ENCODE peak calls at places on chromosomes 6 and 20, in five cellular contexts. X, H, V, P and M are unnamed samples.

GRCh38 chr20:63908008-63908682 is 13.2 kb downstream of the DNAJC5 start:
- DNase-seq in P (no peak), V (no peak), H (no peak), X (peak), M (no peak)

GRCh38 chr6:133890941-133891813 is 2.3 kb downstream of the TCF21 start:
- DNase-seq in H (peak), V (no peak), P (no peak), X (peak), M (peak)

GRCh38 chr6:5260661-5261544 is at the start of the genes FARS2 and LYRM4:
- DNase-seq in V (peak), X (peak), H (peak), P (peak), M (peak)

GRCh38 chr20:50478162-50479036 is 31.8 kb upstream of the PTPN1 start:
- DNase-seq in H (peak), X (peak), V (peak), P (peak), M (peak)

GRCh38 chr6:118668761-118669411 is 17.5 kb upstream of the CEP85L start:
- DNase-seq in V (peak), P (no peak), X (peak), H (no peak), M (no peak)

GRCh38 chr6:16684896-16685554 is 76.2 kb downstream of the ATXN1 start:
- DNase-seq in P (peak), H (no peak), V (peak), X (peak), M (no peak)

GRCh38 chr6:144639654-144640053 is 354.5 kb downstream of the UTRN start:
- DNase-seq in P (no peak), H (peak), X (no peak), V (no peak), M (no peak)

GRCh38 chr6:13331516-13332348 is 3.4 kb upstream of the TBC1D7 start:
- DNase-seq in V (peak), X (peak), H (peak), P (peak), M (no peak)

GRCh38 chr6:63643862-63644261 is 8.3 kb downstream of the PHF3 start:
- DNase-seq in P (no peak), V (no peak), X (peak), H (no peak), M (no peak)

GRCh38 chr6:31776563-31776960 is 566 bp downstream of the VWA7 start:
- DNase-seq in V (peak), H (no peak), X (no peak), P (no peak), M (no peak)

GRCh38 chr6:33578588-33579011 is 1.5 kb downstream of the BAK1 start:
- DNase-seq in V (no peak), H (no peak), X (no peak), P (no peak), M (no peak)

GRCh38 chr20:14498809-14499208 is 161.4 kb upstream of the FLRT3 start:
- DNase-seq in X (no peak), H (peak), V (no peak), P (no peak), M (no peak)

GRCh38 chr6:75856902-75857301 is 107.9 kb downstream of the MYO6 start:
- DNase-seq in X (no peak), P (no peak), H (no peak), V (no peak), M (no peak)

GRCh38 chr20:59645761-59646171 is 41.4 kb downstream of the PHACTR3 start:
- DNase-seq in V (peak), P (no peak), H (no peak), X (no peak), M (no peak)

GRCh38 chr6:106112446-106112845 is 26.3 kb downstream of the PRDM1 start:
- DNase-seq in V (peak), P (no peak), X (no peak), H (no peak), M (no peak)

GRCh38 chr6:63636516-63636968 is 940 bp downstream of the PHF3 start:
- DNase-seq in H (peak), P (peak), X (peak), V (peak), M (peak)

GRCh38 chr20:62178316-62179161 is 4.3 kb upstream of the MTG2 start:
- DNase-seq in X (no peak), P (no peak), V (no peak), H (no peak), M (no peak)

GRCh38 chr20:62182469-62183425 is at the start of gene MTG2:
- DNase-seq in H (peak), X (peak), P (peak), V (peak), M (peak)

GRCh38 chr20:62183426-62184142 is 756 bp downstream of the MTG2 start:
- DNase-seq in P (no peak), X (peak), H (peak), V (no peak), M (no peak)

GRCh38 chr20:62179162-62179504 is 3.7 kb upstream of the MTG2 start:
- DNase-seq in P (no peak), X (no peak), V (no peak), H (no peak), M (no peak)

GRCh38 chr20:62181808-62182207 is 1.0 kb upstream of the MTG2 start:
- DNase-seq in P (no peak), X (no peak), V (no peak), H (no peak), M (no peak)
- H3K4me3 ChIP-seq in P (peak), X (no peak), V (peak), H (peak), M (no peak)

GRCh38 chr20:438581-439469 is 23.5 kb downstream of the TBC1D20 start:
- DNase-seq in H (no peak), X (no peak), V (no peak), P (no peak), M (no peak)

GRCh38 chr20:435558-435957 is 26.8 kb downstream of the TBC1D20 start:
- DNase-seq in H (no peak), V (no peak), X (no peak), P (no peak), M (no peak)

GRCh38 chr20:440148-440547 is 22.2 kb downstream of the TBC1D20 start:
- DNase-seq in H (no peak), V (no peak), P (no peak), X (no peak), M (no peak)

GRCh38 chr20:436476-436875 is 25.9 kb downstream of the TBC1D20 start:
- DNase-seq in X (no peak), H (no peak), P (no peak), V (no peak), M (no peak)

DNA sequence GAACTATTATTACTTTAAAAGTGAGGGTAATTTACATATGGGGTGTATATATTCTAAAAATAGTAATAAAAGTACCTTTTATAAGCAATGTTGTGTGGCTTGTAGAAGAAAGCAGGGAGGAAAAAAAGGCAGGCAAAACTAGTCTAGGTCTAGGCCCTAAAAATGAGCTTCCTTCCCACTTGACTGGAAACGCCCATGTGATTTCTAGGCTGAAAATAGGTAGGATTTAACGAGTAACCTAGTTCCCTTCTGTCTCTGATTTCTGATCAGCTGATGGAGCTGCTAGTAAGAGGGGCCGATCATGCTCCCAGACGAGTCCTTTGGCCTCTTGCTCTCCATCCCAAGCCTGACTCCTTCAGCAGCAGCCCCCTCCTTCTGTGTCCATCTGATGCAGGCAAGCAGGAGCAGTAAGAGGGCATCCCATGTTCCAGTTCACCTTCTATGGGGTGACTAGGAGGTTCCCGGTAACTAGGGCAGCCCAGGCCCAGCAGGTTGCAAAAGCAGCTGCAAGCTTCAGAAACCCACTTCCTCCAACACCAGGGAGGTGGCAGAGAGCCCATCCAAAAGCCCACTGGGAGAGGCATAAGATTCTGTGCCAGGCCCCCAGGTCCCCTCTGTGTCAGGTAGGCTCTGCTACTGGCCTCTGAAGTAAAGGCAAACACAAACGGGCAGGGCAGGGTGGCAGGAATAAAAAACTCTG is 24.4 kb downstream of the TBC1D20 start:
- DNase-seq in H (no peak), V (no peak), X (no peak), P (no peak), M (no peak)
- H3K4me3 ChIP-seq in H (no peak), V (no peak), X (no peak), P (no peak), M (no peak)

DNA sequence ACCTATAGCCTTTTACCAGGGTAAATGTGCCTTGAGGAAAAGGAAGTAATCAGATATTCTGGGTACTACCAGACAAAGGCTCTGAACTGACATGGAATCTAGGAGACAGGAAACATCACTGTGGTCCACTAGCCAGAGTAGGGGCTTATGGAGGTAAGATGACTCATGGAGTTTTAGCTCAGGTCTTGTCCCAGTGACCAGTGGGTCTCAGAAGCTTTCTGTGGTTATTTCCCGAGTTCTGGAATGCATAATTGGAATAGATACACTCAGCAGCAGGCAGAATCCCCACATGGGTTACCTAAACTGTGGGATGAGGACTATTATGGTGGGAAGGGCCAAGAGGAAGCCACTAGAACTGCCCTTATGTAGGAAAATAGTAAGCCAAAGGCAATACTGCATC is 317.7 kb downstream of the CD83 start:
- DNase-seq in P (no peak), V (no peak), X (no peak), H (no peak), M (no peak)
- H3K4me3 ChIP-seq in P (no peak), V (no peak), X (no peak), H (no peak), M (no peak)

DNA sequence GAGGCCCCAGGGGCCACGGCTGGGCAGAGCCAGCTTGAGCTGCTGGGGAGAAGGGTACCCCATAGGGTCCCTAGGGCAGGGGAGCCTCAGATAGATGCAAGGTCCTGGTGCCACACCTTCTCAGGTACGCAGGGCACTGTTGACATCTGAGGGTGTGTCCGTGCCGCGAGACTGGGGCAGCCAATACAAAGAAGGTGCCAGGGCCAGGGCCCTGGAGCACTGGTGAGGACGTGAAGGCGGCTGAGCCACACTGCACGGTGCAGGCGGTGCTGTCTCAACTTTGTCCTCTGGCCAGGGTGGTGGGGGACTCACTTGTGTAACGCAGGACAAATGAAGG is 649 bp upstream of the LRRC73 start:
- DNase-seq in P (no peak), X (no peak), V (no peak), H (no peak), M (no peak)
- H3K4me3 ChIP-seq in P (no peak), X (peak), V (peak), H (no peak), M (peak)

GRCh38 chr20:48921883-48922867 is 664 bp downstream of the ARFGEF2 start:
- DNase-seq in H (peak), X (peak), P (no peak), V (peak), M (peak)

GRCh38 chr20:48920527-48921167 is 864 bp upstream of the ARFGEF2 start:
- DNase-seq in V (no peak), X (no peak), H (no peak), P (no peak), M (no peak)

GRCh38 chr20:48921168-48921882 is at the start of gene ARFGEF2:
- DNase-seq in V (peak), H (peak), P (peak), X (peak), M (peak)

GRCh38 chr20:48924711-48925109 is 3.2 kb downstream of the ARFGEF2 start:
- DNase-seq in P (no peak), H (no peak), X (no peak), V (no peak), M (no peak)

GRCh38 chr20:48923149-48923718 is 1.7 kb downstream of the ARFGEF2 start:
- DNase-seq in V (no peak), P (no peak), H (no peak), X (peak), M (no peak)
- H3K4me3 ChIP-seq in V (peak), P (peak), H (peak), X (peak), M (peak)

GRCh38 chr20:24470782-24471582 is 1.6 kb downstream of the SYNDIG1 start:
- DNase-seq in V (no peak), H (no peak), X (no peak), P (no peak), M (no peak)
- H3K4me3 ChIP-seq in V (no peak), H (no peak), X (no peak), P (no peak), M (no peak)

DNA sequence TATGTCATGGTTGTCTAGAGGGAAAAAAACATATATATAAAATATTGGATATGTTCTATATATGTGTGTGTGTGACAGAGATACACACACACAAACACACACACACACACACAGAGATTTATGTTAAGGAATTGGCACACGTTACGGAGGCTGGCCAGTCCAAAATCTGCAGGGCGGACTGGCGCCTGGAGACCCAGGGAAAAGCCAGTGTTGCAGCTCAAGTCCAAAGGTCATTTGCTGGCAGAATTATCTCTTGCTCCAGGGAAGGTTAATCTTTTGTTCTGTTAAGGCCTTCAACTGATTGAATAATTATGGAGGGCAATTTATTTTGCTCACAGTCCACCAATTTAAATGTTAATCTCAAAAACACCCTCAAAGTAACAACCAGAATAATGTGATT is 37.5 kb upstream of the PDE7B start:
- DNase-seq in V (no peak), H (no peak), X (no peak), P (no peak), M (no peak)
- H3K4me3 ChIP-seq in V (no peak), H (no peak), X (no peak), P (no peak), M (no peak)

GRCh38 chr6:142823579-142823902 is 121.4 kb downstream of the HIVEP2 start:
- DNase-seq in V (no peak), P (no peak), X (no peak), H (no peak), M (no peak)
- H3K4me3 ChIP-seq in V (no peak), P (no peak), X (no peak), H (no peak), M (no peak)